ENCODE peak calls at places on chromosomes 1 and 21, in nine cellular contexts. A is ACHN, K is uterus, V is body of pancreas, L is AG08395, S is NCI-H1092, H is NCI-H1694, X is posterior cingulate gyrus, B is lower leg skin. O is an unnamed sample.

GRCh38 chr21:40634141-40634540 is 212.8 kb downstream of the DSCAM start:
- DNase-seq in B (no peak), H (no peak), V (no peak), S (no peak), L (no peak), K (no peak), X (no peak), A (no peak), O (no peak)

GRCh38 chr1:179253286-179253972 is 24.0 kb upstream of the ABL2 start:
- DNase-seq in S (no peak), V (no peak), H (no peak), X (no peak), A (no peak), K (no peak), L (no peak), B (no peak), O (no peak)

GRCh38 chr1:234691567-234691966 is 81.6 kb upstream of the IRF2BP2 start:
- DNase-seq in V (no peak), A (peak), S (no peak), K (no peak), L (no peak), B (no peak), H (peak), X (no peak), O (no peak)

GRCh38 chr1:41730806-41731205 is 187.9 kb downstream of the HIVEP3 start:
- DNase-seq in V (no peak), L (no peak), H (no peak), S (no peak), B (no peak), K (no peak), X (no peak), A (no peak), O (no peak)

GRCh38 chr1:222263791-222264190 is 284.1 kb downstream of the HHIPL2 start:
- DNase-seq in S (no peak), X (no peak), A (no peak), L (no peak), K (no peak), H (no peak), V (no peak), B (no peak), O (no peak)

GRCh38 chr1:41662061-41662655 is 177.7 kb upstream of the EDN2 start:
- DNase-seq in V (peak), H (peak), X (peak), L (peak), K (peak), B (peak), S (no peak), A (peak), O (peak)

GRCh38 chr1:178609015-178609414 is 96.1 kb downstream of the TEX35 start:
- DNase-seq in K (no peak), X (no peak), A (no peak), V (no peak), S (no peak), B (no peak), L (peak), H (no peak), O (no peak)

GRCh38 chr1:12052008-12052573 is 11.0 kb upstream of the TNFRSF8 start:
- DNase-seq in A (peak), V (peak), S (no peak), H (no peak), X (no peak), L (peak), B (no peak), K (peak), O (no peak)

GRCh38 chr1:232615401-232615800 is 14.5 kb downstream of the SIPA1L2 start:
- DNase-seq in S (no peak), B (no peak), V (no peak), L (no peak), K (no peak), X (no peak), H (no peak), A (no peak), O (no peak)

GRCh38 chr1:13890766-13891165 is 190.8 kb downstream of the PRDM2 start:
- DNase-seq in H (no peak), B (no peak), A (no peak), S (no peak), V (no peak), K (no peak), L (no peak), X (no peak), O (no peak)

GRCh38 chr1:23546897-23547596 is 12.3 kb downstream of the ID3 start:
- DNase-seq in A (no peak), K (no peak), L (no peak), S (no peak), H (no peak), V (no peak), B (no peak), X (no peak), O (no peak)

GRCh38 chr21:38244885-38245869 is 11.6 kb upstream of the KCNJ15 start:
- DNase-seq in X (no peak), K (no peak), S (no peak), B (no peak), L (peak), V (no peak), A (peak), H (no peak), O (no peak)

GRCh38 chr1:156373546-156373945 is 4.5 kb downstream of the RHBG start:
- DNase-seq in V (no peak), B (no peak), X (no peak), L (no peak), A (no peak), S (no peak), K (no peak), H (no peak), O (no peak)

GRCh38 chr1:24870551-24871195 is 59.4 kb downstream of the RUNX3 start:
- DNase-seq in A (no peak), V (no peak), L (no peak), S (no peak), K (no peak), H (no peak), B (peak), X (no peak), O (no peak)

GRCh38 chr1:85316324-85316723 is 39.9 kb upstream of the BCL10 start:
- DNase-seq in V (no peak), A (no peak), S (no peak), L (no peak), B (no peak), H (no peak), X (no peak), K (no peak), O (no peak)

GRCh38 chr1:182702826-182703524 is 18.6 kb upstream of the RGS8 start:
- DNase-seq in A (no peak), S (peak), L (no peak), K (no peak), B (no peak), V (no peak), X (no peak), H (no peak), O (no peak)

GRCh38 chr1:116128669-116129068 is 17.5 kb downstream of the MAB21L3 start:
- DNase-seq in L (no peak), H (no peak), X (no peak), A (no peak), B (no peak), S (no peak), K (no peak), V (no peak), O (no peak)

GRCh38 chr1:197435224-197435623 is 167.2 kb downstream of the CRB1 start:
- DNase-seq in X (no peak), H (no peak), A (no peak), B (no peak), V (no peak), K (no peak), S (no peak), L (no peak), O (no peak)

GRCh38 chr1:115302390-115302961 is 35.6 kb downstream of the NGF start:
- DNase-seq in V (no peak), H (no peak), S (peak), L (peak), X (no peak), A (no peak), B (no peak), K (peak), O (no peak)

GRCh38 chr1:54153548-54154439 is 994 bp upstream of the CDCP2 start:
- DNase-seq in A (peak), L (peak), S (no peak), B (peak), H (no peak), V (peak), K (peak), X (no peak), O (peak)

GRCh38 chr1:25068316-25068715 is 138.2 kb upstream of the RUNX3 start:
- DNase-seq in S (no peak), H (no peak), B (no peak), A (no peak), X (peak), K (no peak), L (no peak), V (no peak), O (no peak)

GRCh38 chr1:199684686-199685273 is 342.7 kb upstream of the NR5A2 start:
- DNase-seq in S (peak), B (no peak), V (peak), L (peak), K (no peak), X (no peak), A (peak), H (peak), O (peak)

GRCh38 chr21:41196990-41197389 is 29.0 kb downstream of the BACE2 start:
- DNase-seq in S (no peak), L (no peak), V (no peak), H (no peak), B (no peak), X (no peak), K (no peak), A (peak), O (no peak)

GRCh38 chr1:85027242-85027983 is 20.9 kb downstream of the MCOLN3 start:
- DNase-seq in B (no peak), K (no peak), H (no peak), X (no peak), S (no peak), V (no peak), L (peak), A (peak), O (no peak)

GRCh38 chr1:64563958-64564565 is 94.1 kb downstream of the CACHD1 start:
- DNase-seq in L (no peak), V (no peak), H (no peak), A (no peak), B (no peak), X (no peak), K (no peak), S (no peak), O (no peak)

GRCh38 chr21:36125513-36126121 is 9.3 kb upstream of the CBR3 start:
- DNase-seq in V (peak), H (peak), A (peak), K (no peak), S (peak), L (peak), B (peak), X (no peak), O (peak)

GRCh38 chr1:112544011-112544688 is 35.4 kb downstream of the WNT2B start:
- DNase-seq in V (no peak), S (no peak), L (peak), H (no peak), X (no peak), A (peak), K (no peak), B (no peak), O (no peak)

GRCh38 chr1:231172411-231172810 is 10.6 kb downstream of the TRIM67 start:
- DNase-seq in V (no peak), A (no peak), H (peak), X (no peak), B (no peak), S (no peak), K (no peak), L (no peak), O (no peak)

GRCh38 chr1:78540056-78540455 is 49.3 kb downstream of the PTGFR start:
- DNase-seq in S (no peak), H (no peak), V (no peak), B (no peak), A (no peak), X (no peak), L (no peak), K (no peak), O (no peak)

GRCh38 chr1:201469645-201470074 is 672 bp upstream of the PHLDA3 start:
- DNase-seq in L (no peak), K (no peak), A (no peak), S (no peak), B (no peak), X (no peak), V (no peak), H (no peak), O (no peak)

GRCh38 chr1:51717842-51718241 is 101.0 kb downstream of the OSBPL9 start:
- DNase-seq in V (no peak), H (no peak), K (no peak), X (no peak), B (no peak), A (no peak), L (no peak), S (no peak), O (no peak)

GRCh38 chr1:35532497-35533226 is 24.5 kb downstream of the KIAA0319L start:
- DNase-seq in B (no peak), A (no peak), K (no peak), X (peak), S (no peak), H (no peak), V (no peak), L (no peak), O (no peak)

GRCh38 chr1:247204177-247204647 is 32.4 kb upstream of the ZNF124 start:
- DNase-seq in S (no peak), L (no peak), B (no peak), A (no peak), H (no peak), K (no peak), V (no peak), X (no peak), O (no peak)

GRCh38 chr1:95226781-95227660 is 7.0 kb upstream of the RWDD3 start:
- DNase-seq in A (no peak), L (no peak), V (no peak), H (no peak), X (no peak), S (no peak), B (no peak), K (no peak), O (no peak)

GRCh38 chr1:78104322-78104721 is 58.6 kb downstream of the GIPC2 start:
- DNase-seq in S (no peak), L (peak), V (no peak), H (no peak), X (no peak), K (no peak), A (no peak), B (no peak), O (no peak)

GRCh38 chr1:116942344-116942743 is 32.6 kb downstream of the PTGFRN start:
- DNase-seq in L (no peak), A (no peak), K (no peak), S (no peak), H (no peak), V (no peak), B (no peak), X (no peak), O (no peak)

GRCh38 chr1:12508849-12509248 is 109.2 kb downstream of the DHRS3 start:
- DNase-seq in H (no peak), V (no peak), L (no peak), B (no peak), X (no peak), K (no peak), A (no peak), S (no peak), O (no peak)